ENCODE peak calls at places on chromosomes 5 and 9, in six cellular contexts. E is NCI-H1092; H is HuH-7; W is activated T-cell treated with anti-CD3 and anti-CD28 coated beads, Interleukin-2, amount 50 U/mL, for 4 hours; G is HTR-8/SVneo; C is stimulated activated CD4-positive, alpha-beta T cell treated with anti-CD3 and anti-CD28 coated beads, Interleukin-2, amount 100 ng/mL, for 24 hours. B is an unnamed sample.

GRCh38 chr5:38809388-38810359 is 36.1 kb upstream of the OSMR start:
- DNase-seq in E (peak), H (peak), W (peak), G (peak), C (peak), B (peak)

GRCh38 chr9:131270171-131271015 is 5.9 kb downstream of the FAM78A start:
- DNase-seq in E (no peak), H (no peak), W (no peak), G (no peak), C (peak), B (no peak)

GRCh38 chr9:2526071-2526862 is 95.3 kb upstream of the VLDLR start:
- DNase-seq in E (no peak), H (no peak), W (no peak), G (no peak), C (no peak), B (no peak)

GRCh38 chr9:6417186-6417585 is 4.2 kb downstream of the UHRF2 start:
- DNase-seq in E (no peak), H (no peak), W (no peak), G (no peak), C (no peak), B (no peak)

GRCh38 chr5:84131372-84131771 is 253.3 kb downstream of the EDIL3 start:
- DNase-seq in E (no peak), H (no peak), W (no peak), G (no peak), C (no peak), B (no peak)

GRCh38 chr9:124257070-124257864 is 482 bp upstream of the NEK6 start:
- DNase-seq in E (no peak), H (no peak), W (no peak), G (no peak), C (no peak), B (no peak)

GRCh38 chr9:122403381-122404002 is 32.7 kb downstream of the PTGS1 start:
- DNase-seq in E (no peak), H (no peak), W (no peak), G (no peak), C (no peak), B (no peak)

GRCh38 chr5:163578652-163579051 is 73.2 kb downstream of the MAT2B start:
- DNase-seq in E (no peak), H (peak), W (no peak), G (no peak), C (no peak), B (no peak)

GRCh38 chr5:141611289-141611688 is 7.5 kb downstream of the DIAPH1 start:
- DNase-seq in E (no peak), H (no peak), W (no peak), G (no peak), C (no peak), B (no peak)

B was measured in osteocyte.